ENCODE peak calls at places on chromosomes 1 and 21, in four cellular contexts. D, T, R and O are unnamed samples.

GRCh38 chr1:245939756-245940345 is 567.2 kb downstream of the SMYD3 start:
- DNase-seq in R (no peak), D (no peak), T (no peak), O (no peak)

GRCh38 chr1:119670898-119671297 is 22.8 kb upstream of the ZNF697 start:
- DNase-seq in T (no peak), R (no peak), D (no peak), O (no peak)

GRCh38 chr21:25887646-25888321 is 153.0 kb downstream of the GABPA start:
- DNase-seq in D (no peak), T (no peak), R (no peak), O (no peak)

GRCh38 chr21:33825898-33826297 is 89.7 kb downstream of the ATP5PO start:
- DNase-seq in T (peak), R (peak), D (no peak), O (no peak)

GRCh38 chr1:228008391-228009115 is 1.8 kb downstream of the WNT3A start:
- DNase-seq in T (no peak), R (no peak), D (no peak), O (no peak)

GRCh38 chr1:21721271-21721985 is 52.3 kb upstream of the RAP1GAP start:
- DNase-seq in T (peak), D (no peak), R (no peak), O (no peak)

GRCh38 chr1:17944606-17945005 is 163.0 kb upstream of the IGSF21 start:
- DNase-seq in T (no peak), D (no peak), R (no peak), O (no peak)

GRCh38 chr1:153390938-153391710 is at the start of gene S100A8:
- DNase-seq in R (no peak), T (peak), D (peak), O (no peak)

GRCh38 chr1:2135866-2136265 is 58.7 kb downstream of the FAAP20 start:
- DNase-seq in T (no peak), R (no peak), D (no peak), O (no peak)

GRCh38 chr1:83998599-83999315 is at the start of gene TTLL7:
- DNase-seq in D (peak), R (peak), T (peak), O (no peak)

GRCh38 chr1:154182342-154183044 is 9.4 kb downstream of the TPM3 start:
- DNase-seq in T (peak), D (peak), R (peak), O (no peak)

GRCh38 chr1:178645157-178645825 is 79.8 kb upstream of the RALGPS2 start:
- DNase-seq in R (no peak), D (no peak), T (no peak), O (no peak)

GRCh38 chr1:214520544-214521165 is 30.7 kb downstream of the PTPN14 start:
- DNase-seq in R (no peak), D (no peak), T (no peak), O (peak)

GRCh38 chr21:38424333-38424732 is 73.9 kb downstream of the ERG start:
- DNase-seq in R (no peak), T (no peak), D (no peak), O (no peak)

GRCh38 chr1:96843196-96843595 is 121.6 kb downstream of the PTBP2 start:
- DNase-seq in R (peak), D (no peak), T (peak), O (peak)

GRCh38 chr1:230191839-230192238 is 124.8 kb downstream of the GALNT2 start:
- DNase-seq in D (no peak), R (no peak), T (no peak), O (no peak)

GRCh38 chr1:146012703-146013565 is 8.6 kb downstream of the HJV start:
- DNase-seq in R (peak), T (peak), D (no peak), O (no peak)

DNA sequence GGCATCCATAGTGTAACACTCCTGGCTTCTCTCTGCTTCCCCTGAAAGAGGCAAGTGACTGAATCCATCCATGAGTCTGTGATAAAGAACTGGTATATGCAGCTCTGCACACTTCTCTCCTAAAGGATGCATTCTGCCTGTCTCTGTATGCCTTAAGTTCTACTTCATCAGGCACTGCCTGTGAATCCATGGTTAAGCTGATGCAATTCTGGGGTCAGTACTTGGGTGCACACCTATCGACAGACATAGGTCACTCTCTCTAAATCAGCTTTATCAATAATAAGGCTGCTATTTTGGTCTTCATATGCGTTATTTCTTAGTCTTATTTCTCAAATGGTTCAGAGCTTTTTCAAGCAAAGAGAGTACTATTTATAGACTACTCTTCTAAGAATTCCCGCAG is 32.7 kb upstream of the PTP4A2 start:
- DNase-seq in D (no peak), T (no peak), R (no peak), O (no peak)
- H3K4me3 ChIP-seq in D (no peak), T (no peak), R (no peak), O (no peak)

GRCh38 chr1:24441480-24441879 is 25.9 kb downstream of the NIPAL3 start:
- DNase-seq in R (no peak), T (no peak), D (no peak), O (no peak)

GRCh38 chr1:24438423-24438901 is 22.9 kb downstream of the NIPAL3 start:
- DNase-seq in R (peak), D (peak), T (peak), O (no peak)

GRCh38 chr1:24435782-24436365 is 20.3 kb downstream of the NIPAL3 start:
- DNase-seq in T (no peak), D (no peak), R (no peak), O (no peak)

GRCh38 chr1:24441996-24442668 is 26.5 kb downstream of the NIPAL3 start:
- DNase-seq in R (no peak), D (no peak), T (no peak), O (no peak)

DNA sequence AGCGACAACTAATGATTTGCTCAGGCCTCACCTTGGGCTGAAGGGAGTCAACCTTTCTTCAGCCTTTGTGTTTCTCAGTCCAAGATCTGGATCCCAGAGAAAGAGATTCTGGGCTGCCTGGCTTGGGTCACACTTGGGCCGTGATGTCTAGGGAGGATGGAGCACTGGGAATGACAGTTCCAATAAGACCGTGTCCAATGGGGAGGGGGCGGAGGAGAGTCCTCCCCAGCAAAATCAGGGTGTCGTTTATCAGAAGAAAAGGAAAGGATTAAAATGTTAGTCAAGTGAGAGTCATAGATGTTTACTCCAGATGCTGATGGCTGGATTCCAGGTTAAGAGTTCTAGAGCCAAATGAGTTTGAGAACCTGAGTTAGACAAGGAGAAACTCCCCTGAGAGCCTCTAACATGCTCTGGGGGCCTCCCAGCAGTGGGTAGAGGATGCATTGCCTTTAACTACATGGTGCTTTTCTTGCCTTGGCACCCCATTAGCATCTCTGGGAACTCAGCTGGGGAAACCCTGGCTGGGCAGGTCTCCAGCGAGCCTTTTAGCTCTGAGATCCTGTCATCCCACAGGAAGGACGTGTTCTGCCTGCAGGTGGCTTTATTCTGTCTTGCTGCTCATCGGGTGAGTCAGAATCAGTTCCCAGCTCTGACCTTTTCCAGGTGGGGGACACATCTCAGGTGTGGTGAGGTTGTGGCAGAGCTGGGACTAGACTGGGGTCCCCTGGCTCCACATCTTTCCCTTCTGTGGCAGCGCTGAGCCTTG is 22.2 kb downstream of the NIPAL3 start:
- DNase-seq in D (no peak), R (peak), T (peak), O (no peak)
- H3K4me3 ChIP-seq in D (no peak), R (no peak), T (no peak), O (no peak)

GRCh38 chr1:182135946-182136345 is 74.4 kb upstream of the ZNF648 start:
- DNase-seq in T (no peak), D (no peak), R (no peak), O (no peak)
- H3K4me3 ChIP-seq in T (no peak), D (no peak), R (no peak), O (no peak)

GRCh38 chr1:56477164-56478111 is 101.9 kb downstream of the PLPP3 start:
- DNase-seq in R (peak), D (peak), T (peak), O (no peak)
- H3K4me3 ChIP-seq in R (peak), D (peak), T (peak), O (peak)

DNA sequence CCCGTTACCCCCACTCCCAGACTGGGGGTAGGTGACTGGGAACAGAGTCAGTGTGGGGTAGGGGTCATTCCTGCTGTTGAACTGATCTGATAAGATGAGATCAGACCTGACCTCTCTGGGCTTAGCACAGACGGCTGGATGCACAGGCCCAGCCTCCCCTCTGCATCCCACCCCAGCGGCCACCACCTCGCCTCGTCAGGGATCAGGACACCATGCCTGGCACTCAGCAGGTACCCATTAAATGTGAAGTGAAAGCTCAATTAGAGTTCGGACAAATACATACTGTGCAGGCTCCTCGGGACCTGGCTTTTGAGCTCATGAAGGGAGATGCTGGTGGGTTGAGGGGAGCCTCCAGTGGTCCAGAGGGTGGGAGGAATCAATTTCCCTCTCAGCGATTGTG is 15.7 kb downstream of the SOX13 start:
- DNase-seq in R (no peak), T (no peak), D (no peak), O (no peak)
- H3K4me3 ChIP-seq in R (no peak), T (no peak), D (no peak), O (no peak)